ENCODE peak calls at places on chromosomes 6 and 20, in eight cellular contexts. D is cardiac fibroblast; Q is lower lobe of right lung; K is NCI-H460; B is stimulated activated CD4-positive, alpha-beta T cell treated with anti-CD3 and anti-CD28 coated beads, Interleukin-12 subunit alpha, Interleukin-12 subunit beta, amount 100 ng/mL, for 48 hours; F is NCI-H524 treated with DMSO at 0.1 percent for 48 hours; O is activated CD4-positive, alpha-beta T cell treated with anti-CD3 and anti-CD28 coated beads, Interleukin-2, amount 10 ng/mL, durations not matched to agents 7 days and 5 days; Z is NCI-H146. L is an unnamed sample.

GRCh38 chr6:32254761-32255211 is 30.9 kb upstream of the NOTCH4 start:
- DNase-seq in Z (no peak), K (no peak), F (no peak), O (no peak), B (no peak), D (no peak), Q (no peak), L (no peak)

GRCh38 chr20:13141541-13141940 is 79.5 kb upstream of the ISM1 start:
- DNase-seq in Q (no peak), F (peak), O (no peak), D (no peak), Z (no peak), K (no peak), B (no peak), L (no peak)

GRCh38 chr20:38128691-38129090 is 36.4 kb downstream of the TGM2 start:
- DNase-seq in D (no peak), Z (no peak), B (no peak), O (no peak), Q (peak), K (no peak), F (no peak), L (no peak)

GRCh38 chr6:87753131-87753685 is 51.2 kb upstream of the AKIRIN2 start:
- DNase-seq in O (no peak), Z (no peak), F (no peak), K (no peak), B (no peak), Q (no peak), D (no peak), L (no peak)

GRCh38 chr6:35206346-35206745 is 7.4 kb upstream of the SCUBE3 start:
- DNase-seq in D (no peak), Q (no peak), B (no peak), O (no peak), K (no peak), F (no peak), Z (no peak), L (no peak)

GRCh38 chr6:30685977-30686907 is at the start of gene PPP1R18:
- DNase-seq in D (peak), B (peak), K (no peak), Q (peak), Z (peak), F (no peak), O (peak), L (no peak)

GRCh38 chr6:89655122-89655521 is 16.6 kb upstream of the LYRM2 start:
- DNase-seq in B (no peak), K (no peak), D (no peak), F (no peak), O (no peak), Q (no peak), Z (no peak), L (no peak)

GRCh38 chr6:17212541-17213371 is 68.4 kb upstream of the RBM24 start:
- DNase-seq in B (no peak), F (peak), Z (no peak), D (peak), Q (no peak), O (no peak), K (no peak), L (no peak)

GRCh38 chr6:167934426-167934864 is 63.0 kb upstream of the KIF25 start:
- DNase-seq in B (no peak), O (no peak), Z (no peak), Q (no peak), K (no peak), F (no peak), D (no peak), L (no peak)

GRCh38 chr6:297571-298232 is 5.4 kb downstream of the DUSP22 start:
- DNase-seq in Z (no peak), K (no peak), F (no peak), D (no peak), B (no peak), Q (no peak), O (no peak), L (no peak)

GRCh38 chr6:4323322-4323721 is 187.9 kb upstream of the ECI2 start:
- DNase-seq in K (no peak), O (no peak), Q (no peak), Z (no peak), F (no peak), D (no peak), B (no peak), L (no peak)

GRCh38 chr20:62646851-62647520 is 4.7 kb downstream of the SLCO4A1 start:
- DNase-seq in Z (no peak), F (no peak), O (no peak), D (no peak), K (no peak), Q (no peak), B (no peak), L (no peak)

GRCh38 chr20:50658804-50659380 is 32.5 kb downstream of the RIPOR3 start:
- DNase-seq in B (no peak), Z (no peak), Q (no peak), K (no peak), D (peak), O (no peak), F (no peak), L (no peak)

GRCh38 chr6:45613678-45614077 is 235.9 kb upstream of the SUPT3H start:
- DNase-seq in K (no peak), Q (no peak), O (no peak), D (peak), B (no peak), F (no peak), Z (no peak), L (no peak)

GRCh38 chr6:13508711-13509705 is 21.6 kb upstream of the GFOD1 start:
- DNase-seq in Q (no peak), D (peak), O (no peak), F (no peak), B (no peak), Z (no peak), K (no peak), L (no peak)

GRCh38 chr20:40449974-40450616 is 238.9 kb downstream of the MAFB start:
- DNase-seq in B (no peak), D (no peak), O (no peak), F (no peak), Z (no peak), Q (no peak), K (no peak), L (no peak)

GRCh38 chr6:53717571-53717970 is 52.0 kb upstream of the KLHL31 start:
- DNase-seq in F (no peak), B (no peak), Z (no peak), D (no peak), K (no peak), Q (no peak), O (no peak), L (no peak)

GRCh38 chr6:133132583-133132982 is 108.6 kb upstream of the EYA4 start:
- DNase-seq in O (no peak), Q (no peak), B (no peak), Z (no peak), F (no peak), K (no peak), D (no peak), L (no peak)

GRCh38 chr6:147503587-147503986 is 4.9 kb upstream of the SAMD5 start:
- DNase-seq in Z (peak), B (no peak), F (no peak), O (no peak), K (no peak), Q (no peak), D (no peak), L (no peak)

GRCh38 chr6:1496836-1497592 is 107.6 kb downstream of the FOXF2 start:
- DNase-seq in B (no peak), Q (no peak), D (no peak), O (no peak), F (peak), K (no peak), Z (no peak), L (no peak)

GRCh38 chr6:105902401-105903031 is 183.6 kb upstream of the PRDM1 start:
- DNase-seq in Q (no peak), F (peak), K (no peak), D (no peak), Z (no peak), B (no peak), O (no peak), L (no peak)

GRCh38 chr6:42251500-42251899 is 33.8 kb upstream of the MRPS10 start:
- DNase-seq in F (no peak), D (peak), Q (no peak), Z (no peak), B (no peak), K (no peak), O (no peak), L (no peak)

GRCh38 chr6:159961523-159961922 is 7.4 kb upstream of the IGF2R start:
- DNase-seq in Q (no peak), B (no peak), K (no peak), O (no peak), Z (no peak), D (no peak), F (no peak), L (no peak)

GRCh38 chr6:36547646-36548400 is 544 bp upstream of the STK38 start:
- DNase-seq in Z (peak), B (no peak), K (no peak), Q (no peak), F (no peak), D (no peak), O (peak), L (no peak)

GRCh38 chr20:5658897-5659296 is 91.3 kb upstream of the SHLD1 start:
- DNase-seq in D (peak), Z (peak), Q (peak), F (no peak), O (peak), B (peak), K (no peak), L (peak)

GRCh38 chr6:31246051-31246495 is 25.8 kb downstream of the HLA-C start:
- DNase-seq in D (peak), Q (no peak), K (no peak), F (no peak), O (no peak), Z (no peak), B (no peak), L (no peak)

GRCh38 chr20:57065646-57066045 is 200.8 kb downstream of the BMP7 start:
- DNase-seq in K (no peak), B (no peak), O (no peak), Q (no peak), Z (no peak), F (no peak), D (no peak), L (no peak)

GRCh38 chr6:2550247-2550646 is 200.5 kb downstream of the MYLK4 start:
- DNase-seq in K (no peak), O (no peak), F (no peak), Z (no peak), Q (no peak), B (no peak), D (no peak), L (no peak)

GRCh38 chr6:7153807-7154206 is 46.0 kb downstream of the RREB1 start:
- DNase-seq in K (no peak), O (no peak), D (no peak), B (no peak), Q (no peak), Z (no peak), F (no peak), L (peak)

GRCh38 chr6:46719099-46719498 is 16.1 kb downstream of the PLA2G7 start:
- DNase-seq in Q (no peak), B (no peak), D (peak), O (no peak), K (no peak), Z (no peak), F (no peak), L (no peak)

GRCh38 chr6:160198577-160199211 is 59.9 kb downstream of the SLC22A2 start:
- DNase-seq in B (no peak), O (no peak), F (no peak), Z (no peak), Q (no peak), D (no peak), K (no peak), L (no peak)

GRCh38 chr6:140445474-140446004 is 1071.1 kb upstream of the CITED2 start:
- DNase-seq in Q (no peak), D (peak), F (no peak), Z (no peak), K (no peak), O (no peak), B (no peak), L (no peak)

GRCh38 chr20:35135867-35136586 is 11.1 kb downstream of the EDEM2 start:
- DNase-seq in O (no peak), D (peak), Z (no peak), F (no peak), K (peak), B (no peak), Q (peak), L (no peak)

GRCh38 chr6:52672422-52673025 is 1.6 kb downstream of the TMEM14A start:
- DNase-seq in K (no peak), O (no peak), D (no peak), F (no peak), B (no peak), Q (no peak), Z (no peak), L (no peak)

GRCh38 chr6:121222656-121223055 is 111.6 kb downstream of the TBC1D32 start:
- DNase-seq in D (peak), Q (no peak), Z (no peak), O (no peak), K (no peak), B (no peak), F (no peak), L (no peak)

GRCh38 chr6:2353412-2354137 is 108.2 kb upstream of the GMDS start:
- DNase-seq in B (peak), K (peak), F (no peak), D (peak), Z (peak), Q (no peak), O (peak), L (peak)

GRCh38 chr6:84362180-84362821 is 134.9 kb upstream of the CEP162 start:
- DNase-seq in Q (no peak), K (no peak), O (no peak), B (no peak), F (no peak), D (peak), Z (no peak), L (no peak)

GRCh38 chr6:138493413-138493812 is 5.9 kb downstream of the NHSL1 start:
- DNase-seq in B (no peak), O (no peak), F (no peak), K (no peak), Z (peak), D (peak), Q (no peak), L (no peak)

GRCh38 chr6:31791324-31792089 is 4.0 kb downstream of the VARS1 start:
- DNase-seq in F (no peak), Q (no peak), O (peak), B (no peak), K (peak), Z (peak), D (peak), L (no peak)

GRCh38 chr6:18477301-18477941 is 90.3 kb downstream of the RNF144B start:
- DNase-seq in Z (no peak), D (no peak), K (no peak), F (no peak), O (no peak), B (no peak), Q (no peak), L (no peak)

L was measured in Jurkat, Clone E6-1.